ENCODE peak calls at places on chromosomes 4 and X, in four cellular contexts. One of them, this sample, is unnamed.

GRCh38 chrX:53445977-53446376 is 11.8 kb upstream of the HSD17B10 start:
- DNase-seq in H1: peak; percentile 48
- DNase-seq in K562: peak; percentile 47
- DNase-seq in GM12878: no peak
- DNase-seq in this sample: no peak

GRCh38 chr4:69999420-69999819 is 3.7 kb downstream of the STATH start:
- DNase-seq in H1: no peak
- DNase-seq in K562: no peak
- DNase-seq in GM12878: no peak
- DNase-seq in this sample: no peak

GRCh38 chr4:100280807-100281206 is 90.5 kb upstream of the DDIT4L start:
- DNase-seq in H1: no peak
- DNase-seq in K562: no peak
- DNase-seq in GM12878: no peak
- DNase-seq in this sample: no peak

GRCh38 chr4:101621120-101621519 is 169.4 kb upstream of the BANK1 start:
- DNase-seq in H1: no peak
- DNase-seq in K562: no peak
- DNase-seq in GM12878: no peak
- DNase-seq in this sample: no peak

GRCh38 chr4:100340534-100341364 is 150.5 kb upstream of the DDIT4L start:
- DNase-seq in H1: no peak
- DNase-seq in K562: no peak
- DNase-seq in GM12878: no peak
- DNase-seq in this sample: no peak

GRCh38 chrX:66164470-66164869 is 423 bp downstream of the HEPH start:
- DNase-seq in H1: no peak
- DNase-seq in K562: no peak
- DNase-seq in GM12878: no peak
- DNase-seq in this sample: no peak

GRCh38 chrX:154002215-154002719 is 17.4 kb downstream of the IRAK1 start:
- DNase-seq in H1: no peak
- DNase-seq in K562: peak; percentile 42
- DNase-seq in GM12878: no peak
- DNase-seq in this sample: no peak

GRCh38 chrX:21524008-21524407 is 134.1 kb downstream of the KLHL34 start:
- DNase-seq in H1: no peak
- DNase-seq in K562: no peak
- DNase-seq in GM12878: no peak
- DNase-seq in this sample: no peak

GRCh38 chr4:8592366-8593267 is at the start of gene CPZ:
- DNase-seq in H1: peak; percentile 85
- DNase-seq in K562: peak; percentile 62
- DNase-seq in GM12878: no peak
- DNase-seq in this sample: no peak

GRCh38 chrX:63508668-63509067 is 157.5 kb upstream of the SPIN4 start:
- DNase-seq in H1: no peak
- DNase-seq in K562: no peak
- DNase-seq in GM12878: no peak
- DNase-seq in this sample: no peak

GRCh38 chrX:63511361-63511760 is 160.2 kb upstream of the SPIN4 start:
- DNase-seq in H1: no peak
- DNase-seq in K562: no peak
- DNase-seq in GM12878: no peak
- DNase-seq in this sample: no peak

GRCh38 chrX:63503541-63503940 is 152.4 kb upstream of the SPIN4 start:
- DNase-seq in H1: no peak
- DNase-seq in K562: no peak
- DNase-seq in GM12878: no peak
- DNase-seq in this sample: no peak

GRCh38 chrX:63506320-63506719 is 155.2 kb upstream of the SPIN4 start:
- DNase-seq in H1: no peak
- DNase-seq in K562: no peak
- DNase-seq in GM12878: no peak
- DNase-seq in this sample: peak; percentile 15
- TF ChIP-seq EGR1 in H1: no peak
- TF ChIP-seq EGR1 in K562: no peak
- TF ChIP-seq EGR1 in GM12878: no peak
- TF ChIP-seq EGR1 in this sample: no peak

DNA sequence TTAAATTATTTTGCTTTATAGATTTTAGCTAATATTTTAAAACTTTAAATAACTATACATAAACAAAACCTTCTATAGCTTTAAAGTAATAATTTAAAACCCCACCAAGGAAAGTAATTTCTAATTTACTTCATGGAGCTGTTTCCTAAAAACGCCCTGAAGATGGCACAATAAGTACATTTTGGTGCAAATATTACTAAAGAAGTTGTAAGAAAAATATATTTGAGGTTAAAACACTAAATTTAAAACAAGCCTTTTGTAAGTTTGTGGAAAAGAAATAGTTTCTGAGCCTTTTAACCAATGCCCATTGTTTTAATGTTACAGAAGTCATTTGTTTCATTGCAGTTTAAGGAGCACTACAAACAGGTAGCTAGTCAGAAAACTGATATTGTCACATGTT is 137.4 kb upstream of the AGA start:
- DNase-seq in H1: no peak
- DNase-seq in K562: no peak
- DNase-seq in GM12878: no peak
- DNase-seq in this sample: no peak
- TF ChIP-seq CTCF in H1: no peak
- TF ChIP-seq CTCF in K562: no peak
- TF ChIP-seq CTCF in GM12878: no peak
- TF ChIP-seq CTCF in this sample: peak; percentile 8

GRCh38 chr4:169147217-169147616 is 123.5 kb downstream of the SH3RF1 start:
- DNase-seq in H1: no peak
- DNase-seq in K562: no peak
- DNase-seq in GM12878: no peak
- DNase-seq in this sample: peak; percentile 44
- TF ChIP-seq EGR1 in H1: no peak
- TF ChIP-seq EGR1 in K562: no peak
- TF ChIP-seq EGR1 in GM12878: no peak
- TF ChIP-seq EGR1 in this sample: no peak

DNA sequence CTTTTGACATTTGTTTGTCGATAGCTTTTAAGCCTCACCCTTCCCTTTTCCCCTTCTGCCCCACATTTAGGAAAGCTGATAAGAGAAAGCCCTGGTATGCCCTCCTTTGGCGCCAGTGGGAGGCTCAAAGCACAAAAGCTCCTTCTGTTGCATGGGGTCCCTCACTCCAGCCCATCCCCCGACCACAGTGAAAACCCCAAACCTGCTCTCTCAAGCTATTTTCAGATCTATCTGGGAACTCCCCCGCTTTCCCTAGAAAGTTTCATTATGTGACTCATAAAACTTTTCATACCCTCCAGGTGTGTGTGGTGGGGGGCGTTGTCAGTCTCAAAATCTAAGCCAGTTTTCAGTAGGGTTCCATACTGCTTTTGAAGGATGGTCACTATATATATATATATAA is 259.0 kb upstream of the PCDH7 start:
- DNase-seq in H1: no peak
- DNase-seq in K562: no peak
- DNase-seq in GM12878: peak; percentile 19
- DNase-seq in this sample: no peak
- TF ChIP-seq CTCF in H1: peak; percentile 1
- TF ChIP-seq CTCF in K562: no peak
- TF ChIP-seq CTCF in GM12878: no peak
- TF ChIP-seq CTCF in this sample: no peak

GRCh38 chrX:64580605-64581004 is 185.4 kb upstream of the MTMR8 start:
- DNase-seq in H1: no peak
- DNase-seq in K562: no peak
- DNase-seq in GM12878: no peak
- DNase-seq in this sample: no peak
- TF ChIP-seq EGR1 in H1: no peak
- TF ChIP-seq EGR1 in K562: no peak
- TF ChIP-seq EGR1 in GM12878: no peak
- TF ChIP-seq EGR1 in this sample: no peak

DNA sequence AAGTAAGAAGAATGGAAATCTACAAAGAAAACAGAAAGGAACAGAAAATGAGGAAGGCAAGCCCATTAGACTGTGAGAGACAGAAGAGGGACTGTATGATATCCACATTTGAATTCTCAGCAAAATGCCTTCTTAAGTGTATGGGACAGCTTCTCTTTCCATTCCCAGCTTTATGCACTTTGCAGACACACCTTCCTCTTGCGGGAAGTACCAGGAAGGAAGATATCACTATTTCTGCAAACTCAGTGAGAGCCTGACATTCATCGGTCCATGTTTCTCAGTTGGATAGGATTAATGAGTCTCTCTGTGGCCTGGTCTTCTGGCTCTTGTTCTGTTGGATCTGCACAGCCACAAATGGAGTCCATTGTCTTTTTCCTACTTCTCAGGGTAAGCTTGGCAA is 31.6 kb upstream of the DHX15 start:
- DNase-seq in H1: no peak
- DNase-seq in K562: no peak
- DNase-seq in GM12878: no peak
- DNase-seq in this sample: no peak
- TF ChIP-seq CTCF in H1: no peak
- TF ChIP-seq CTCF in K562: no peak
- TF ChIP-seq CTCF in GM12878: no peak
- TF ChIP-seq CTCF in this sample: no peak

GRCh38 chr4:37958932-37959331 is 1.3 kb upstream of the PTTG2 start:
- DNase-seq in H1: no peak
- DNase-seq in K562: no peak
- DNase-seq in GM12878: no peak
- DNase-seq in this sample: no peak

GRCh38 chr4:37951465-37952352 is 8.5 kb upstream of the PTTG2 start:
- DNase-seq in H1: no peak
- DNase-seq in K562: no peak
- DNase-seq in GM12878: no peak
- DNase-seq in this sample: no peak

GRCh38 chr4:37949636-37950426 is 10.4 kb upstream of the PTTG2 start:
- DNase-seq in H1: no peak
- DNase-seq in K562: no peak
- DNase-seq in GM12878: no peak
- DNase-seq in this sample: no peak

GRCh38 chr4:37956941-37957340 is 3.3 kb upstream of the PTTG2 start:
- DNase-seq in H1: no peak
- DNase-seq in K562: no peak
- DNase-seq in GM12878: no peak
- DNase-seq in this sample: no peak

GRCh38 chr4:37953620-37954325 is 6.4 kb upstream of the PTTG2 start:
- DNase-seq in H1: no peak
- DNase-seq in K562: peak; percentile 14
- DNase-seq in GM12878: no peak
- DNase-seq in this sample: no peak
- TF ChIP-seq EGR1 in H1: no peak
- TF ChIP-seq EGR1 in K562: no peak
- TF ChIP-seq EGR1 in GM12878: no peak
- TF ChIP-seq EGR1 in this sample: no peak

GRCh38 chr4:77430847-77431246 is 174.8 kb upstream of the CXCL13 start:
- DNase-seq in H1: no peak
- DNase-seq in K562: peak; percentile 14
- DNase-seq in GM12878: no peak
- DNase-seq in this sample: no peak

GRCh38 chr4:77437079-77437478 is 168.5 kb upstream of the CXCL13 start:
- DNase-seq in H1: peak; percentile 48
- DNase-seq in K562: no peak
- DNase-seq in GM12878: no peak
- DNase-seq in this sample: no peak

GRCh38 chr4:77433102-77433733 is 172.4 kb upstream of the CXCL13 start:
- DNase-seq in H1: no peak
- DNase-seq in K562: peak; percentile 8
- DNase-seq in GM12878: peak; percentile 7
- DNase-seq in this sample: peak; percentile 42

GRCh38 chr4:77434299-77435092 is 171.1 kb upstream of the CXCL13 start:
- DNase-seq in H1: no peak
- DNase-seq in K562: no peak
- DNase-seq in GM12878: no peak
- DNase-seq in this sample: no peak

GRCh38 chr4:77432702-77433101 is 172.9 kb upstream of the CXCL13 start:
- DNase-seq in H1: no peak
- DNase-seq in K562: no peak
- DNase-seq in GM12878: no peak
- DNase-seq in this sample: no peak
- TF ChIP-seq CTCF in H1: no peak
- TF ChIP-seq CTCF in K562: no peak
- TF ChIP-seq CTCF in GM12878: no peak
- TF ChIP-seq CTCF in this sample: no peak

DNA sequence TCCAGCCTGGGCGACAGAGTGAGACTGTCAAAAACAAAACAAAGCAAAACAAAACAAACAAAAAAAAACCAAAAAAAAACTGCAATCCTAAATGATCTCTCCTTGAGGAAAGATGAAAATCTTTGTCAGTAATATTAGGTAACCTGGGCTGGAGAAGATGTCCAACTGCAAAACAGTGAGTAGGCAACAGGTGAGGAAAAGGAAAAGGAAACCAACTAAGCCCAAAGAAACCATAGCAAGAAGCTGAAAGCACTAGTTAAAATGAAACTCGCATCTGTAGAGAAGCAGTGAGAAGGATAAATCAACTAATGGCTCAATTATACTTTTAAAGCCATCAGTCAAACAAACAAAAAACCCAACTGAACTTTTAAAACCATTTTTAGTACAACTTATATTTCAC is 54.2 kb downstream of the ENOX2 start:
- DNase-seq in H1: no peak
- DNase-seq in K562: no peak
- DNase-seq in GM12878: no peak
- DNase-seq in this sample: no peak
- TF ChIP-seq EGR1 in H1: no peak
- TF ChIP-seq EGR1 in K562: no peak
- TF ChIP-seq EGR1 in GM12878: no peak
- TF ChIP-seq EGR1 in this sample: no peak

GRCh38 chrX:13064599-13065143 is 20.3 kb upstream of the FAM9C start:
- DNase-seq in H1: no peak
- DNase-seq in K562: no peak
- DNase-seq in GM12878: no peak
- DNase-seq in this sample: no peak

GRCh38 chrX:13059269-13059668 is 14.8 kb upstream of the FAM9C start:
- DNase-seq in H1: no peak
- DNase-seq in K562: no peak
- DNase-seq in GM12878: no peak
- DNase-seq in this sample: no peak

GRCh38 chrX:13055486-13055885 is 11.1 kb upstream of the FAM9C start:
- DNase-seq in H1: no peak
- DNase-seq in K562: no peak
- DNase-seq in GM12878: no peak
- DNase-seq in this sample: no peak

GRCh38 chrX:13059676-13060499 is 15.5 kb upstream of the FAM9C start:
- DNase-seq in H1: no peak
- DNase-seq in K562: peak; percentile 66
- DNase-seq in GM12878: no peak
- DNase-seq in this sample: peak; percentile 26
- TF ChIP-seq CTCF in H1: no peak
- TF ChIP-seq CTCF in K562: no peak
- TF ChIP-seq CTCF in GM12878: no peak
- TF ChIP-seq CTCF in this sample: no peak

This sample was measured in HCT116.